ENCODE peak calls at places on chromosomes 6 and 20, in four cellular contexts. V, Z, F and A are unnamed samples.

GRCh38 chr20:43513298-43514061 is 6.0 kb downstream of the L3MBTL1 start:
- DNase-seq in Z (no peak), V (no peak), F (no peak), A (no peak)

GRCh38 chr20:49482621-49483017 is at the start of gene KCNB1:
- DNase-seq in V (peak; percentile 59), F (peak; percentile 72), Z (peak; percentile 48), A (no peak)

GRCh38 chr6:160368670-160369069 is 20.5 kb downstream of the SLC22A3 start:
- DNase-seq in F (no peak), Z (no peak), V (no peak), A (no peak)

GRCh38 chr6:73309534-73309783 is 44.6 kb downstream of the DPPA5 start:
- DNase-seq in F (no peak), Z (no peak), V (no peak), A (no peak)

GRCh38 chr20:15867017-15867416 is 706.2 kb downstream of the KIF16B start:
- DNase-seq in Z (no peak), V (no peak), F (no peak), A (no peak)

GRCh38 chr6:146546440-146546839 is 2.8 kb downstream of the RAB32 start:
- DNase-seq in F (no peak), V (peak; percentile 24), Z (no peak), A (no peak)

GRCh38 chr6:1781152-1781848 is 171.6 kb downstream of the FOXC1 start:
- DNase-seq in V (no peak), Z (no peak), F (no peak), A (no peak)

GRCh38 chr6:36929607-36930006 is 24.9 kb upstream of the PI16 start:
- DNase-seq in V (no peak), Z (no peak), F (no peak), A (no peak)

GRCh38 chr6:45787384-45787783 is 228.3 kb downstream of the CLIC5 start:
- DNase-seq in Z (no peak), F (no peak), V (no peak), A (no peak)

GRCh38 chr20:60143450-60143849 is 185.2 kb downstream of the CDH26 start:
- DNase-seq in F (no peak), Z (no peak), V (no peak), A (no peak)

GRCh38 chr6:137749595-137750215 is 117.4 kb upstream of the TNFAIP3 start:
- DNase-seq in Z (no peak), V (no peak), F (no peak), A (no peak)

GRCh38 chr6:164185342-164185920 is 770.9 kb downstream of the QKI start:
- DNase-seq in V (no peak), F (no peak), Z (no peak), A (no peak)

GRCh38 chr20:60167840-60168239 is 209.6 kb downstream of the CDH26 start:
- DNase-seq in Z (no peak), V (no peak), F (no peak), A (no peak)

GRCh38 chr6:157879034-157879872 is 56.2 kb downstream of the SNX9 start:
- DNase-seq in V (no peak), Z (no peak), F (no peak), A (peak; percentile 50)

GRCh38 chr20:35145141-35145564 is 2.0 kb downstream of the EDEM2 start:
- DNase-seq in F (no peak), V (peak; percentile 77), Z (peak; percentile 79), A (peak; percentile 23)

GRCh38 chr20:59033093-59033492 is 958 bp upstream of the ATP5F1E start:
- DNase-seq in F (no peak), Z (no peak), V (no peak), A (no peak)

GRCh38 chr20:49759266-49759950 is 45.7 kb upstream of the B4GALT5 start:
- DNase-seq in V (no peak), F (no peak), Z (no peak), A (no peak)

GRCh38 chr20:19431906-19432305 is 219.5 kb downstream of the SLC24A3 start:
- DNase-seq in F (no peak), Z (no peak), V (no peak), A (no peak)

GRCh38 chr6:130743175-130743574 is 84.0 kb upstream of the SMLR1 start:
- DNase-seq in F (peak; percentile 66), Z (no peak), V (peak; percentile 15), A (no peak)

GRCh38 chr20:62636446-62636845 is 5.9 kb upstream of the SLCO4A1 start:
- DNase-seq in V (no peak), F (no peak), Z (no peak), A (no peak)

GRCh38 chr6:31171931-31172882 is 1.7 kb upstream of the POU5F1 start:
- DNase-seq in V (no peak), Z (no peak), F (peak; percentile 98), A (no peak)

GRCh38 chr6:150485559-150486517 is 113.8 kb upstream of the PLEKHG1 start:
- DNase-seq in F (no peak), V (no peak), Z (no peak), A (no peak)

GRCh38 chr20:40314278-40314677 is 374.8 kb downstream of the MAFB start:
- DNase-seq in Z (no peak), V (no peak), F (no peak), A (no peak)

GRCh38 chr6:145865595-145865994 is 51.0 kb upstream of the FBXO30 start:
- DNase-seq in V (no peak), Z (no peak), F (no peak), A (no peak)

GRCh38 chr6:17585766-17586502 is 14.2 kb upstream of the FAM8A1 start:
- DNase-seq in Z (no peak), F (no peak), V (peak; percentile 59), A (no peak)

GRCh38 chr6:67541591-67541990 is 1093.5 kb upstream of the ADGRB3 start:
- DNase-seq in V (no peak), Z (no peak), F (no peak), A (no peak)

GRCh38 chr20:33664085-33664761 is 2.1 kb downstream of the C20orf144 start:
- DNase-seq in Z (no peak), F (no peak), V (no peak), A (no peak)

GRCh38 chr20:33666293-33667244 is at the start of gene ACTL10:
- DNase-seq in Z (peak; percentile 98), V (no peak), F (peak; percentile 70), A (peak; percentile 91)

GRCh38 chr20:33662172-33662571 is at the start of gene C20orf144:
- DNase-seq in F (no peak), V (no peak), Z (no peak), A (no peak)

GRCh38 chr20:33663161-33664084 is 1.3 kb downstream of the C20orf144 start:
- DNase-seq in Z (peak; percentile 90), F (no peak), V (peak; percentile 70), A (no peak)

DNA sequence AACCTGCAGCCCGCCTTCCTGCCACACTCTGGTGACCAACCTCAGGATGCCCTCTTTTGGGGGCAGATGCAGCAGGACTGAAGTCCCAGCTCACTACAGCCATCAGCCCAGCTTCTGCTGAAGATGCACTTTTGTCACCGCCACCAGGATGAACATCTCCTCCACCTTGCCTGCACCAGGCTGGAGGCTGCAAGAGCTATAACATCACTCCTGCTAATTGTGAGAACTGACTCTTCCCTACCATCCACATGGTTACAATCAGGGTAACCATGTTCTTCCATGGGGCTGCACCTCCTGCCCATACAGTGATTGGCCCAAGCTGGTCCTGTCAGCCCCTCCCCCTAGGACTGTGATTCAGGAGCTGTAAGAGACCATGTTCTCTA is 2.0 kb upstream of the ACTL10 start:
- DNase-seq in Z (peak; percentile 37), V (no peak), F (no peak), A (no peak)
- TF ChIP-seq TAF1 in Z (no peak), V (no peak), F (no peak), A (no peak)

GRCh38 chr6:30075987-30076311 is 380 bp upstream of the RNF39 start:
- DNase-seq in Z (no peak), F (no peak), V (no peak), A (no peak)

GRCh38 chr6:30076333-30076732 is 764 bp upstream of the RNF39 start:
- DNase-seq in Z (no peak), V (peak; percentile 18), F (no peak), A (no peak)

GRCh38 chr6:30074331-30075093 is 1.1 kb downstream of the RNF39 start:
- DNase-seq in Z (no peak), F (no peak), V (no peak), A (no peak)

GRCh38 chr6:30073489-30074240 is 1.9 kb downstream of the RNF39 start:
- DNase-seq in V (no peak), Z (no peak), F (no peak), A (no peak)

DNA sequence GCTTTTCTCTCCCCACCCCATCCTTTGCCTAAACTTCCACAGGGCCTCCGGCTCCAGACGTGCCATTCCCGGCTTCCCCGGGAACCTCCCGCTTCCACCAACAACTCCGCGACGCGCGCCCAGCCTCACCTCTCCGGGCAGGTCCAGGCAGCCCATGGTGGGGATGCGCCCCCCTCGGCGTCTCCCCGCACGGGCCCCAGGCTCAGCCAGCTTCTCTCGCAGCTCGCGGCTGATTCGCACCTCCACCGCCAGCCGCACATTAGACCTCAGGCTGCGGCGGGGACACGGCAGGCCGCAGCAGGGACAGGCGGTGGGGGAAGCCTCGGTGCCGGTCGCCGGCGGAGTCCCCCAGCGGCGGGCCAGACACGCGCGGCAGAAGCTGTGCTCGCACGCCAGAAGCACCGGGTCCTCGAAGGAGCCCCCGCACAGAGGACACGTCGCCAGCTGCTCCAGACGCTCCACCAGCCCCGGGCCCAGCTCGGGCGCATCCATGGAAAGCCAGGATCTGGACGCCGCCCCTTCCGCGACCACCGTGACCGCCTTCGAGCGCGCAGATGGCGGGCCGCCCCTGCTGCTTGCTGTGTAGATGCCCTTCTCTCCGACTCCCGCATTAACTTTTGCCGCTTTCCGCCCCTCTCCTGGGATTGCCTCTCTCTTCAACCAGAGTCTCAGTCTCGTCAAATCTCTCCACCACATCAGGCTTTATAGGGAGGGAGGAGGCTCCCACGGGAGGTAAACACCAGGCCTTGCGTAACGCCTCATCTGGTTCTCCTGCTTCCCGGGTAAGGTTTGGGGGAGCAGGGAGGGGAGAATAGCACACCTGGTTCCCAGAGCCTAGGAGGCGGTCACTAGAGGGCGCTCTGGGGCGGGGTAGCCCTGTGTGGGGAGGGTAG is at the start of gene RNF39:
- DNase-seq in F (no peak), V (peak; percentile 55), Z (peak; percentile 40), A (no peak)
- TF ChIP-seq EZH2 in F (peak; percentile 74), V (no peak), Z (no peak), A (peak; percentile 15)

GRCh38 chr20:33914871-33915270 is 78.8 kb upstream of the RALY start:
- DNase-seq in F (no peak), V (peak; percentile 51), Z (no peak), A (no peak)

GRCh38 chr20:33919653-33920052 is 74.1 kb upstream of the RALY start:
- DNase-seq in V (no peak), Z (no peak), F (no peak), A (no peak)

GRCh38 chr20:33918662-33919061 is 75.0 kb upstream of the RALY start:
- DNase-seq in V (no peak), Z (no peak), F (no peak), A (no peak)

GRCh38 chr20:33915726-33916331 is 77.9 kb upstream of the RALY start:
- DNase-seq in V (peak; percentile 47), F (no peak), Z (peak; percentile 70), A (no peak)

GRCh38 chr20:33917813-33918525 is 75.7 kb upstream of the RALY start:
- DNase-seq in V (no peak), Z (no peak), F (no peak), A (peak; percentile 15)
- TF ChIP-seq TAF1 in V (no peak), Z (no peak), F (no peak), A (no peak)

DNA sequence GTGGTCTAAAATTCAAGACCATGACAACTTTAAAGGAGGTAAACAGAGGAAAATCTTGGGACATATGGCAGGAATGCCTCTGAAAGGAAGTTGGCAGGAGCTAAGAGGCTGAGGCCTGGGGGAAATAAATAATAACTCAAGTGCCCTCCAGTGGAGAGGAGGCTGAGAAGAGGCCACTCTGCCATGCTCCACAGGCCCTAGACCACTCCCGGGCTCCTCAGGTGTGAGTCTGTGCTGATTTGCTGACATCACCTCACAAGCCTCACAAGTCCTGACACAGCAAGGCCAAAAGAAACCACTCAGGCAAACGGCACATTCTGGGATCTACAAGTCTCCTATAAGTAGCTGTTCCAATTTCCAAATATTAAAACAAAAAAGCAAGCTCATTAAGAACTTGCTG is 91.0 kb upstream of the RIPOR2 start:
- DNase-seq in Z (no peak), F (no peak), V (no peak), A (no peak)
- TF ChIP-seq EZH2 in Z (no peak), F (no peak), V (no peak), A (no peak)